ENCODE peak calls at places on chromosome 5, in four cellular contexts. W, X, A and Z are unnamed samples.

GRCh38 chr5:476102-476813 is 33.3 kb downstream of the EXOC3 start:
- DNase-seq in W (no peak), X (no peak), A (no peak), Z (no peak)

GRCh38 chr5:134561871-134562296 is 36.4 kb downstream of the JADE2 start:
- DNase-seq in W (peak), X (peak), A (peak), Z (peak)

GRCh38 chr5:68562308-68562707 is 346.8 kb downstream of the PIK3R1 start:
- DNase-seq in W (peak), X (no peak), A (no peak), Z (peak)

GRCh38 chr5:78050888-78051287 is 243.6 kb downstream of the AP3B1 start:
- DNase-seq in W (peak), X (peak), A (no peak), Z (peak)

GRCh38 chr5:168939887-168940534 is 360.8 kb upstream of the PANK3 start:
- DNase-seq in W (no peak), X (no peak), A (no peak), Z (no peak)

GRCh38 chr5:55758714-55759113 is 20.9 kb downstream of the DDX4 start:
- DNase-seq in W (no peak), X (no peak), A (no peak), Z (no peak)

GRCh38 chr5:42620579-42621216 is 135.9 kb upstream of the CCDC152 start:
- DNase-seq in W (no peak), X (no peak), A (no peak), Z (no peak)

GRCh38 chr5:32458799-32459400 is 14.4 kb upstream of the ZFR start:
- DNase-seq in W (no peak), X (no peak), A (no peak), Z (no peak)

GRCh38 chr5:91038180-91038808 is 344.8 kb downstream of the ARRDC3 start:
- DNase-seq in W (no peak), X (no peak), A (no peak), Z (no peak)

GRCh38 chr5:53069626-53070025 is 39.9 kb downstream of the MOCS2 start:
- DNase-seq in W (peak), X (peak), A (no peak), Z (no peak)

GRCh38 chr5:164073013-164073535 is 567.7 kb downstream of the MAT2B start:
- DNase-seq in W (peak), X (no peak), A (no peak), Z (no peak)

GRCh38 chr5:96509721-96510383 is 76.8 kb upstream of the PCSK1 start:
- DNase-seq in W (peak), X (peak), A (no peak), Z (peak)

GRCh38 chr5:16508730-16509531 is 43.3 kb upstream of the ZNF622 start:
- DNase-seq in W (no peak), X (no peak), A (peak), Z (no peak)

GRCh38 chr5:23084815-23085214 is 231.7 kb upstream of the CDH12 start:
- DNase-seq in W (no peak), X (no peak), A (no peak), Z (no peak)

GRCh38 chr5:138305797-138306196 is 25.8 kb downstream of the CDC25C start:
- DNase-seq in W (no peak), X (no peak), A (no peak), Z (no peak)

GRCh38 chr5:172607213-172607793 is 33.8 kb upstream of the NEURL1B start:
- DNase-seq in W (peak), X (no peak), A (no peak), Z (no peak)

GRCh38 chr5:133610489-133611356 is 1.6 kb downstream of the FSTL4 start:
- DNase-seq in W (peak), X (peak), A (peak), Z (no peak)

GRCh38 chr5:157681048-157681447 is 9.7 kb downstream of the C5orf52 start:
- DNase-seq in W (no peak), X (no peak), A (no peak), Z (no peak)

GRCh38 chr5:61332891-61333350 is 863 bp downstream of the ZSWIM6 start:
- DNase-seq in W (peak), X (peak), A (peak), Z (peak)

GRCh38 chr5:31485376-31486207 is 46.3 kb downstream of the DROSHA start:
- DNase-seq in W (no peak), X (no peak), A (no peak), Z (no peak)

GRCh38 chr5:158223054-158223453 is 364.1 kb upstream of the CLINT1 start:
- DNase-seq in W (no peak), X (no peak), A (no peak), Z (no peak)

GRCh38 chr5:190366-191035 is 794 bp upstream of the LRRC14B start:
- DNase-seq in W (no peak), X (no peak), A (no peak), Z (no peak)

GRCh38 chr5:173331956-173332479 is 3.8 kb upstream of the STC2 start:
- DNase-seq in W (peak), X (peak), A (peak), Z (peak)

GRCh38 chr5:111676496-111676895 is 80.5 kb downstream of the NREP start:
- DNase-seq in W (peak), X (no peak), A (no peak), Z (peak)

GRCh38 chr5:176679365-176680225 is 32.3 kb downstream of the TSPAN17 start:
- DNase-seq in W (no peak), X (no peak), A (no peak), Z (no peak)

GRCh38 chr5:160769264-160769663 is 82.7 kb downstream of the ATP10B start:
- DNase-seq in W (no peak), X (no peak), A (no peak), Z (no peak)

GRCh38 chr5:65338606-65339151 is 143.0 kb downstream of the ADAMTS6 start:
- DNase-seq in W (no peak), X (no peak), A (no peak), Z (no peak)

GRCh38 chr5:72282878-72283277 is 37.2 kb downstream of the MRPS27 start:
- DNase-seq in W (peak), X (peak), A (no peak), Z (no peak)

GRCh38 chr5:110802998-110803397 is 64.2 kb downstream of the SLC25A46 start:
- DNase-seq in W (peak), X (no peak), A (no peak), Z (no peak)

GRCh38 chr5:144697847-144698262 is 527.2 kb downstream of the KCTD16 start:
- DNase-seq in W (peak), X (peak), A (no peak), Z (peak)

GRCh38 chr5:160442824-160443431 is 21.3 kb downstream of the PTTG1 start:
- DNase-seq in W (peak), X (no peak), A (no peak), Z (no peak)

GRCh38 chr5:71865202-71865601 is 146.1 kb downstream of the CARTPT start:
- DNase-seq in W (peak), X (no peak), A (no peak), Z (peak)